ENCODE peak calls at places on chromosomes 11 and 22, in nine cellular contexts. A is right lobe of liver; J is SJSA1; V is upper lobe of right lung; X is psoas muscle; S is CD4-positive, alpha-beta memory T cell; U is A673; W is neuronal stem cell; H is HCT116. Q is an unnamed sample.
A peak's percentile ranks its signal among the peaks of the same experiment; 100 is the strongest.

GRCh38 chr11:65493367-65494176 is 5.3 kb upstream of the MALAT1 start:
- DNase-seq in A (peak; percentile 88), J (peak; percentile 95), V (peak; percentile 77), X (peak; percentile 84), S (no peak), U (no peak), W (no peak), H (peak; percentile 94), Q (no peak)

GRCh38 chr11:130897262-130898182 is 18.8 kb downstream of the SNX19 start:
- DNase-seq in A (peak; percentile 87), J (peak; percentile 84), V (peak; percentile 76), X (peak; percentile 65), S (no peak), U (no peak), W (no peak), H (no peak), Q (no peak)

GRCh38 chr11:534592-535518 is 521 bp downstream of the HRAS start:
- DNase-seq in A (peak; percentile 60), J (peak; percentile 26), V (peak; percentile 83), X (no peak), S (peak; percentile 27), U (no peak), W (no peak), H (no peak), Q (no peak)

GRCh38 chr22:36197601-36198146 is 3.9 kb downstream of the APOL4 start:
- DNase-seq in A (no peak), J (no peak), V (no peak), X (no peak), S (no peak), U (no peak), W (peak; percentile 30), H (no peak), Q (no peak)

GRCh38 chr11:7413961-7414728 is 71.2 kb upstream of the OLFML1 start:
- DNase-seq in A (no peak), J (no peak), V (no peak), X (no peak), S (no peak), U (no peak), W (no peak), H (no peak), Q (no peak)

GRCh38 chr11:122127020-122127419 is 11.0 kb upstream of the BLID start:
- DNase-seq in A (no peak), J (no peak), V (no peak), X (no peak), S (no peak), U (no peak), W (no peak), H (no peak), Q (no peak)

GRCh38 chr11:9017773-9018172 is 14.0 kb upstream of the NRIP3 start:
- DNase-seq in A (no peak), J (no peak), V (peak; percentile 80), X (peak; percentile 73), S (no peak), U (no peak), W (no peak), H (no peak), Q (no peak)

GRCh38 chr11:130623909-130624668 is 175.6 kb downstream of the ADAMTS15 start:
- DNase-seq in A (no peak), J (peak; percentile 56), V (no peak), X (no peak), S (no peak), U (no peak), W (no peak), H (no peak), Q (no peak)

GRCh38 chr11:108486828-108487227 is 11.4 kb downstream of the POGLUT3 start:
- DNase-seq in A (no peak), J (no peak), V (no peak), X (no peak), S (no peak), U (no peak), W (no peak), H (no peak), Q (no peak)

GRCh38 chr11:32885556-32885955 is 7.1 kb upstream of the QSER1 start:
- DNase-seq in A (no peak), J (no peak), V (no peak), X (no peak), S (no peak), U (no peak), W (no peak), H (no peak), Q (no peak)

GRCh38 chr11:64796757-64797541 is 6.1 kb downstream of the MAP4K2 start:
- DNase-seq in A (peak; percentile 48), J (no peak), V (no peak), X (no peak), S (no peak), U (no peak), W (no peak), H (no peak), Q (no peak)

GRCh38 chr11:75347781-75348613 is 3.5 kb downstream of the ARRB1 start:
- DNase-seq in A (no peak), J (no peak), V (no peak), X (no peak), S (no peak), U (peak; percentile 44), W (no peak), H (no peak), Q (no peak)

GRCh38 chr11:75349540-75350116 is 1.8 kb downstream of the ARRB1 start:
- DNase-seq in A (peak; percentile 83), J (no peak), V (peak; percentile 76), X (peak; percentile 37), S (no peak), U (no peak), W (peak; percentile 52), H (no peak), Q (no peak)

GRCh38 chr11:75351541-75352416 is at the start of gene ARRB1:
- DNase-seq in A (peak; percentile 83), J (no peak), V (peak; percentile 91), X (peak; percentile 73), S (peak; percentile 74), U (peak; percentile 59), W (peak; percentile 48), H (no peak), Q (peak; percentile 59)

GRCh38 chr11:75350743-75351540 is 519 bp downstream of the ARRB1 start:
- DNase-seq in A (peak; percentile 87), J (no peak), V (peak; percentile 84), X (peak; percentile 59), S (peak; percentile 38), U (peak; percentile 62), W (no peak), H (no peak), Q (peak; percentile 34)

DNA sequence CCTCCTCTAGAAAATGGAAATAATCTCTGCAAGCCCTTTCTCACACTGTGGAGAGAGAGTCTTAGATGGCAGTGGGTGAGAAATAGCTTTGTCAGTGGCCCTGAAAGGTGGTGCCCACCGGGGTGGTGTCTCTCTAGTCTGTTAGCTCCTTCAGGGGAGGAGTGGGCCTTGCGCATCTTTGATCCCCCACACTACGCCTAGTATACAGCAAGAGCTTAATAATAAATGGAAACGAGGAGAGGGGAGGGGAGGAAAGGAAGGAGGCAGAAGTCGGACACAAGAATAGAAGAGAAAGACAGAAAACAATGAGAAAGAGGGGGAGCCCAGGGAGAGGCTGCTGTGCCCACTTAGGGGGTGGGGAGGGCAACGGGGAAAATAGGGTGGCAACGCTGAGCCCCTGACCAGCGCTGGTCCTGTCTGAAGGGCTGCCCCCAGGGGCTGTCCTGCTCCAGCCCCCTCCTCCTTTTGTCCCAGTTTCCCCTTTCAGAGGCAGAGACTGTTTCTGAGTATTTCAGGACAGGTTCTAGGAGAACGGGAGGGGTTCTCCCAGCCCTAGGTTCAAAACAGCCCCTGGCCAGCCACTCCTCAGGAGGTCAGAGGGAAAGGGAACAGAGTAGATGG is 1.2 kb downstream of the ARRB1 start:
- DNase-seq in A (no peak), J (no peak), V (no peak), X (no peak), S (no peak), U (no peak), W (no peak), H (no peak), Q (no peak)
- H3K27ac ChIP-seq in A (peak overlapping the region; percentile 89), J (no peak overlapping the region), V (peak overlapping the region; percentile 95), X (peak overlapping the region; percentile 78), S (peak overlapping the region; percentile 75), U (peak overlapping the region; percentile 59), W (peak overlapping the region; percentile 20), H (no peak overlapping the region), Q (peak overlapping the region; percentile 83)

GRCh38 chr11:100905684-100906083 is 218.6 kb downstream of the ARHGAP42 start:
- DNase-seq in A (no peak), J (no peak), V (no peak), X (no peak), S (no peak), U (no peak), W (no peak), H (no peak), Q (no peak)

GRCh38 chr11:100903284-100903683 is 216.2 kb downstream of the ARHGAP42 start:
- DNase-seq in A (no peak), J (no peak), V (no peak), X (no peak), S (no peak), U (no peak), W (no peak), H (no peak), Q (no peak)

GRCh38 chr11:100902454-100903141 is 215.5 kb downstream of the ARHGAP42 start:
- DNase-seq in A (peak; percentile 84), J (no peak), V (no peak), X (no peak), S (no peak), U (no peak), W (no peak), H (no peak), Q (no peak)
- H3K36me3 ChIP-seq in A (no peaks in the 10 kb centered on the region), J (no peaks in the 10 kb centered on the region), V (no peaks in the 10 kb centered on the region), X (no peaks in the 10 kb centered on the region), S (no peaks in the 10 kb centered on the region), U (no peaks in the 10 kb centered on the region), W (no peaks in the 10 kb centered on the region), H (no peaks in the 10 kb centered on the region), Q (no peaks in the 10 kb centered on the region)

DNA sequence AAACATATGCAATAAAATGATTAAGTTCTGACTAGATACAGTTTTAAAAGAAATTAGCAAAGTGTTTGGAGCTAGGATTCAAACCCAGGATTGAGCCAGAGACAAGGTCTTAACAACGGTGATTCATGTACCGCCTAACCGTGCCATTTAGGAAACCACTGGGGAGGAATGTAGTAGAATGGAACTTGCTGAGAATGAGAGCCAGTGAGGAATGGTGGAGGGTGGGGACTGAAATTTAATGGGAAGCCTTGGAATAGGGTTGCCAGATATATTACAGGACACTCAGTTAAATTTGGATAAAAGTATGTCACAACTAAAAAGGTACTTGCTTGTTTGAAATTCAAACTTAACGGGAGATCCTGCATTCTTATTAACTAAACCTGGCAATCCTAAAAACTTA is 30.4 kb upstream of the TMEM86A start:
- DNase-seq in A (no peak), J (no peak), V (no peak), X (no peak), S (no peak), U (no peak), W (no peak), H (no peak), Q (no peak)
- H3K27ac ChIP-seq in A (no peak overlapping the region), J (no peak overlapping the region), V (no peak overlapping the region), X (no peak overlapping the region), S (no peak overlapping the region), U (no peak overlapping the region), W (no peak overlapping the region), H (no peak overlapping the region), Q (no peak overlapping the region)

DNA sequence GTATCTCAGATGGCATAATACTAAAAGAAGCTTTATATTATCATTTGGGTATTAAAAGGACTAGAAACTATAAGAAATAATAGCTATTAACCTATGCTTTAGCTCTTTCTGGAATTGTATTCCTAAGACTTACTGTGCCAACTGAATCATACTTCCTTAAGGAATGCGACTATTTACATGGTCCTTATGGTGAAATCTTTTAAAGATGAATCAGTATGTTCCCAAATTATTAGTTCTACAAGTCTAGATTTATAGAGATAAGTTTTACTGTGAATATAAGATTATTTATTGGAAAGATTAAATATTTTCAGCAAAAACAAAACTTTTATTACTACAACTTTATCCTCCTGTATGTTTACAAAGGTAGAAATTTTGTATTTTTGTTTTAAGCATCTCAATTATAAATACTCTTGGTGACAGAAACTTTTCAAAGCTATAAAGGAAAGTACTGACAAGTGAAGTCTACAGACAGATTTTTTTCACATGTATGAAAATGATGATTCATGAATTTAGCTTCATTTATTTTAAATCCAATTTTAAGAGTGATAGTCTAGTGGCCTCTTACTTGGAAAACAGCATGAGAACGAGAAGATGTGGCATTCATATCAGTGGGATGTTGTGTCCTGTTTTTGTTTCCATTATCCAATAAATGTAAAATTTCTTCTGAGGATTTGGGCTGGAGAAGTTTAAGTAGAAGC is 17.8 kb downstream of the KIF18A start:
- DNase-seq in A (no peak), J (no peak), V (no peak), X (no peak), S (no peak), U (no peak), W (no peak), H (no peak), Q (no peak)
- H3K36me3 ChIP-seq in A (no peaks in the 10 kb centered on the region), J (peaks cover 72% of the 10 kb centered on the region), V (no peaks in the 10 kb centered on the region), X (no peaks in the 10 kb centered on the region), S (no peaks in the 10 kb centered on the region), U (peaks cover 79% of the 10 kb centered on the region), W (peaks cover 82% of the 10 kb centered on the region), H (peaks cover 26% of the 10 kb centered on the region), Q (no peaks in the 10 kb centered on the region)